ENCODE peak calls at places on chromosomes 4 and X, in four cellular contexts. One of them, this sample, is unnamed.

GRCh38 chr4:11106190-11106589 is 322.5 kb downstream of the HS3ST1 start:
- DNase-seq in psoas muscle: no peak
- DNase-seq in GM13976: no peak
- DNase-seq in esophagus squamous epithelium: no peak
- DNase-seq in this sample: no peak

GRCh38 chr4:1902243-1902642 is 31.1 kb downstream of the NSD2 start:
- DNase-seq in GM13976: no peak
- DNase-seq in psoas muscle: no peak
- DNase-seq in esophagus squamous epithelium: no peak
- DNase-seq in this sample: no peak

GRCh38 chrX:155857561-155857960 is 23.6 kb upstream of the VAMP7 start:
- DNase-seq in psoas muscle: no peak
- DNase-seq in esophagus squamous epithelium: no peak
- DNase-seq in GM13976: no peak
- DNase-seq in this sample: no peak

GRCh38 chr4:182680196-182680771 is 236.9 kb downstream of the DCTD start:
- DNase-seq in esophagus squamous epithelium: no peak
- DNase-seq in GM13976: no peak
- DNase-seq in psoas muscle: peak
- DNase-seq in this sample: no peak

GRCh38 chrX:2913118-2913517 is 16.0 kb downstream of the ARSD start:
- DNase-seq in psoas muscle: no peak
- DNase-seq in GM13976: no peak
- DNase-seq in esophagus squamous epithelium: no peak
- DNase-seq in this sample: no peak

GRCh38 chr4:98374643-98375042 is 113.5 kb downstream of the RAP1GDS1 start:
- DNase-seq in GM13976: no peak
- DNase-seq in esophagus squamous epithelium: no peak
- DNase-seq in psoas muscle: peak
- DNase-seq in this sample: no peak

GRCh38 chr4:113979973-113980615 is 647 bp upstream of the ARSJ start:
- DNase-seq in psoas muscle: no peak
- DNase-seq in esophagus squamous epithelium: no peak
- DNase-seq in GM13976: no peak
- DNase-seq in this sample: no peak

GRCh38 chrX:110146521-110146920 is 143.6 kb downstream of the TMEM164 start:
- DNase-seq in psoas muscle: no peak
- DNase-seq in GM13976: peak
- DNase-seq in esophagus squamous epithelium: no peak
- DNase-seq in this sample: peak

GRCh38 chr4:168150651-168151050 is 58.3 kb downstream of the ANXA10 start:
- DNase-seq in psoas muscle: no peak
- DNase-seq in esophagus squamous epithelium: no peak
- DNase-seq in GM13976: no peak
- DNase-seq in this sample: no peak

GRCh38 chr4:1656986-1657385 is 27.1 kb downstream of the FAM53A start:
- DNase-seq in psoas muscle: no peak
- DNase-seq in GM13976: no peak
- DNase-seq in esophagus squamous epithelium: no peak
- DNase-seq in this sample: no peak

GRCh38 chr4:5798447-5798846 is 87.4 kb downstream of the EVC start:
- DNase-seq in esophagus squamous epithelium: no peak
- DNase-seq in psoas muscle: peak
- DNase-seq in GM13976: no peak
- DNase-seq in this sample: no peak

GRCh38 chr4:147596976-147597375 is 20.2 kb upstream of the TMEM184C start:
- DNase-seq in GM13976: no peak
- DNase-seq in esophagus squamous epithelium: no peak
- DNase-seq in psoas muscle: no peak
- DNase-seq in this sample: no peak

GRCh38 chr4:118224239-118224829 is 128.5 kb downstream of the PRSS12 start:
- DNase-seq in esophagus squamous epithelium: no peak
- DNase-seq in psoas muscle: no peak
- DNase-seq in GM13976: peak
- DNase-seq in this sample: peak

GRCh38 chrX:85988353-85988752 is 59.0 kb downstream of the CHM start:
- DNase-seq in esophagus squamous epithelium: no peak
- DNase-seq in GM13976: no peak
- DNase-seq in psoas muscle: no peak
- DNase-seq in this sample: no peak

GRCh38 chr4:48445704-48446103 is 37.4 kb upstream of the SLC10A4 start:
- DNase-seq in psoas muscle: no peak
- DNase-seq in esophagus squamous epithelium: no peak
- DNase-seq in GM13976: peak
- DNase-seq in this sample: no peak
- TF ChIP-seq CTCF in psoas muscle: peak
- TF ChIP-seq CTCF in esophagus squamous epithelium: no peak
- TF ChIP-seq CTCF in GM13976: peak
- TF ChIP-seq CTCF in this sample: peak

GRCh38 chr4:40916880-40917279 is 167.1 kb downstream of the NSUN7 start:
- DNase-seq in esophagus squamous epithelium: no peak
- DNase-seq in GM13976: peak
- DNase-seq in psoas muscle: peak
- DNase-seq in this sample: peak
- TF ChIP-seq CTCF in esophagus squamous epithelium: no peak
- TF ChIP-seq CTCF in GM13976: peak
- TF ChIP-seq CTCF in psoas muscle: peak
- TF ChIP-seq CTCF in this sample: peak

GRCh38 chr4:162499478-162499877 is 335.7 kb upstream of the FSTL5 start:
- DNase-seq in psoas muscle: no peak
- DNase-seq in esophagus squamous epithelium: no peak
- DNase-seq in GM13976: no peak
- DNase-seq in this sample: peak
- TF ChIP-seq CTCF in psoas muscle: no peak
- TF ChIP-seq CTCF in esophagus squamous epithelium: no peak
- TF ChIP-seq CTCF in GM13976: no peak
- TF ChIP-seq CTCF in this sample: no peak

GRCh38 chr4:165096776-165097175 is 15.9 kb downstream of the TMEM192 start:
- DNase-seq in psoas muscle: no peak
- DNase-seq in GM13976: peak
- DNase-seq in esophagus squamous epithelium: no peak
- DNase-seq in this sample: peak
- TF ChIP-seq CTCF in psoas muscle: peak
- TF ChIP-seq CTCF in GM13976: peak
- TF ChIP-seq CTCF in esophagus squamous epithelium: no peak
- TF ChIP-seq CTCF in this sample: peak

DNA sequence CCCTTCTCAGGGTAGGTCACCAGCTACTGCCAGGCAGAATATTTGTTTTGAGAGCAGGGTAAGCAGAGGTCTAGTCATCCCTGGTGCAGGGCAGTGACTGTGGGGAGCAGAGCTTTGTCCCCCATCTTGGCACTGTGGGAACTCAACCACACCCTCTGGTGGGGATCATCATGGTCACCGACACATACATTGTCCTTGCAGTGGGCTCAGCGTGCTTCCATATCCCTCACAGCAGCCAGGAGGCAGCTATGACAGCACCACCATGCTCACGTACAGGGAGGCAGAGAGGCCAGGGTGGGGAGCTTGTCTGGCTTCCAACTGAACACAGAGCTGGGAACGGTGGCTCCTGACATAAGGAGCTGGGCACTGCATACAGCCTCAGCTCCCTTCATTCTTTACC is 102.3 kb downstream of the ENPP6 start:
- DNase-seq in GM13976: no peak
- DNase-seq in psoas muscle: no peak
- DNase-seq in esophagus squamous epithelium: no peak
- DNase-seq in this sample: no peak
- TF ChIP-seq CTCF in GM13976: no peak
- TF ChIP-seq CTCF in psoas muscle: no peak
- TF ChIP-seq CTCF in esophagus squamous epithelium: no peak
- TF ChIP-seq CTCF in this sample: no peak

GRCh38 chr4:102580463-102580842 is 79.3 kb downstream of the NFKB1 start:
- DNase-seq in GM13976: no peak
- DNase-seq in psoas muscle: no peak
- DNase-seq in esophagus squamous epithelium: no peak
- DNase-seq in this sample: no peak

GRCh38 chr4:102575369-102576129 is 74.4 kb downstream of the NFKB1 start:
- DNase-seq in psoas muscle: no peak
- DNase-seq in esophagus squamous epithelium: no peak
- DNase-seq in GM13976: no peak
- DNase-seq in this sample: no peak

GRCh38 chr4:102579794-102580462 is 78.8 kb downstream of the NFKB1 start:
- DNase-seq in GM13976: no peak
- DNase-seq in esophagus squamous epithelium: no peak
- DNase-seq in psoas muscle: no peak
- DNase-seq in this sample: no peak

GRCh38 chr4:102578270-102578669 is 77.1 kb downstream of the NFKB1 start:
- DNase-seq in GM13976: no peak
- DNase-seq in psoas muscle: no peak
- DNase-seq in esophagus squamous epithelium: no peak
- DNase-seq in this sample: no peak

DNA sequence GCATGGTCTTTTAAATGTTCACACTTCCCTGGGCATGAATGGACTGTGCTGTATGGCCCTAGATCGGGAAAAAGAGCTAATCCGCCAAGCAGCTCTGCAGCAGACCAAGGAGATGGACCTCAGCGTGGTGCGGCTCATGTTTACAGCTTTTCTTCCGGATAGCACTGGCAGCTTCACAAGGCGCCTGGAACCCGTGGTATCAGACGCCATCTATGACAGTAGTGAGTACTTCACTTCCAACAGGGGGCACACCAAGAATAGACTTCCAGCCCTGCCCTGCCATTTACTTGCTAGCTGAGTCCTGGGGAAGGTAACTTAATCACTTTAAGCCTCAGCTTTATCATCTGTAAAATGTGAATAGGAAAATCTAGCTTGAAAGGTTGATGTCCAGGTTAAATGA is 77.7 kb downstream of the NFKB1 start:
- DNase-seq in esophagus squamous epithelium: no peak
- DNase-seq in psoas muscle: no peak
- DNase-seq in GM13976: no peak
- DNase-seq in this sample: no peak
- TF ChIP-seq CTCF in esophagus squamous epithelium: no peak
- TF ChIP-seq CTCF in psoas muscle: no peak
- TF ChIP-seq CTCF in GM13976: no peak
- TF ChIP-seq CTCF in this sample: no peak

GRCh38 chrX:119218198-119218597 is 17.9 kb upstream of the PGRMC1 start:
- DNase-seq in GM13976: no peak
- DNase-seq in psoas muscle: no peak
- DNase-seq in esophagus squamous epithelium: no peak
- DNase-seq in this sample: no peak
- TF ChIP-seq CTCF in GM13976: peak
- TF ChIP-seq CTCF in psoas muscle: peak
- TF ChIP-seq CTCF in esophagus squamous epithelium: no peak
- TF ChIP-seq CTCF in this sample: no peak

GRCh38 chr4:100061835-100062234 is 111.8 kb upstream of the H2AZ1 start:
- DNase-seq in esophagus squamous epithelium: no peak
- DNase-seq in psoas muscle: no peak
- DNase-seq in GM13976: no peak
- DNase-seq in this sample: no peak

GRCh38 chr4:100059467-100059866 is 109.4 kb upstream of the H2AZ1 start:
- DNase-seq in esophagus squamous epithelium: no peak
- DNase-seq in psoas muscle: no peak
- DNase-seq in GM13976: no peak
- DNase-seq in this sample: no peak

GRCh38 chr4:100062921-100063320 is 112.8 kb upstream of the H2AZ1 start:
- DNase-seq in psoas muscle: no peak
- DNase-seq in GM13976: no peak
- DNase-seq in esophagus squamous epithelium: no peak
- DNase-seq in this sample: no peak

GRCh38 chr4:100060765-100061416 is 110.8 kb upstream of the H2AZ1 start:
- DNase-seq in GM13976: peak
- DNase-seq in esophagus squamous epithelium: no peak
- DNase-seq in psoas muscle: no peak
- DNase-seq in this sample: peak

DNA sequence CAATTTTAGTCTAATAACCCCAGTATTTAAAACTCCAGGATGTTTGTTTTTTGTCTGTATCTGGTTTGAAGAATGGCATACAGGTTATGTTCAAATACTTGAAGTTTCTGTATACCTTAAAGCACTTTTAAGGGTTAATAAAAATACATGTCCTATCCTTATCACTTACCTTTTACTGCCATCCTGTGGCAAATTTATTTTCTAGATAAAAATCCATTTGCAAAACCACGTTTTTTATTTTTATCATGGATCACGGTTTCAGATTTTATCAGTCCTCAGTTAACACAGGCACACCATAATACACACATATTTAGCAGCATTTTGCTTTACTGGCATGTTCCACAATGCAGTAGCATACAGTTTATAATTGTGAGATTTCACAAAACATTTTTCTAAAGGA is 113.3 kb upstream of the H2AZ1 start:
- DNase-seq in psoas muscle: no peak
- DNase-seq in esophagus squamous epithelium: no peak
- DNase-seq in GM13976: no peak
- DNase-seq in this sample: no peak
- TF ChIP-seq CTCF in psoas muscle: no peak
- TF ChIP-seq CTCF in esophagus squamous epithelium: no peak
- TF ChIP-seq CTCF in GM13976: no peak
- TF ChIP-seq CTCF in this sample: peak

This sample was measured in GM10248.